ENCODE peak calls at places on chromosomes 16 and 17, in nine cellular contexts. One of them, this sample, is unnamed.

GRCh38 chr16:65414284-65414984 is 292.6 kb upstream of the CDH11 start:
- DNase-seq in SK-N-SH: peak
- DNase-seq in MM.1S: peak
- DNase-seq in OCI-LY7: no peak
- DNase-seq in GM23248: peak
- DNase-seq in GM23338: no peak
- DNase-seq in PC-3: peak
- DNase-seq in HCT116: no peak
- DNase-seq in hepatocyte: peak
- DNase-seq in this sample: no peak

GRCh38 chr17:36661047-36661666 is 59.8 kb downstream of the MRM1 start:
- DNase-seq in GM23338: no peak
- DNase-seq in SK-N-SH: peak
- DNase-seq in OCI-LY7: no peak
- DNase-seq in hepatocyte: no peak
- DNase-seq in MM.1S: no peak
- DNase-seq in GM23248: no peak
- DNase-seq in HCT116: no peak
- DNase-seq in PC-3: no peak
- DNase-seq in this sample: no peak

GRCh38 chr16:11253995-11254912 is 1.8 kb downstream of the SOCS1 start:
- DNase-seq in GM23338: no peak
- DNase-seq in HCT116: no peak
- DNase-seq in SK-N-SH: no peak
- DNase-seq in hepatocyte: no peak
- DNase-seq in OCI-LY7: peak
- DNase-seq in MM.1S: no peak
- DNase-seq in PC-3: no peak
- DNase-seq in GM23248: no peak
- DNase-seq in this sample: no peak

GRCh38 chr17:10875411-10875810 is 37.5 kb upstream of the PIRT start:
- DNase-seq in OCI-LY7: peak
- DNase-seq in GM23248: peak
- DNase-seq in HCT116: no peak
- DNase-seq in MM.1S: peak
- DNase-seq in SK-N-SH: no peak
- DNase-seq in hepatocyte: peak
- DNase-seq in PC-3: peak
- DNase-seq in GM23338: peak
- DNase-seq in this sample: peak

GRCh38 chr16:10950393-10950792 is 6.0 kb downstream of the CLEC16A start:
- DNase-seq in HCT116: no peak
- DNase-seq in PC-3: peak
- DNase-seq in MM.1S: no peak
- DNase-seq in OCI-LY7: no peak
- DNase-seq in hepatocyte: peak
- DNase-seq in GM23338: no peak
- DNase-seq in GM23248: peak
- DNase-seq in SK-N-SH: no peak
- DNase-seq in this sample: no peak

GRCh38 chr16:86042996-86043725 is 144.2 kb downstream of the IRF8 start:
- DNase-seq in GM23338: no peak
- DNase-seq in MM.1S: no peak
- DNase-seq in hepatocyte: no peak
- DNase-seq in GM23248: no peak
- DNase-seq in OCI-LY7: no peak
- DNase-seq in HCT116: no peak
- DNase-seq in PC-3: no peak
- DNase-seq in SK-N-SH: no peak
- DNase-seq in this sample: no peak

GRCh38 chr17:15323147-15323546 is 18.2 kb downstream of the TEKT3 start:
- DNase-seq in hepatocyte: no peak
- DNase-seq in SK-N-SH: no peak
- DNase-seq in GM23338: no peak
- DNase-seq in GM23248: no peak
- DNase-seq in PC-3: no peak
- DNase-seq in OCI-LY7: no peak
- DNase-seq in HCT116: no peak
- DNase-seq in MM.1S: no peak
- DNase-seq in this sample: no peak

GRCh38 chr17:34981538-34982241 is 1.4 kb downstream of the LIG3 start:
- DNase-seq in GM23248: peak
- DNase-seq in GM23338: no peak
- DNase-seq in SK-N-SH: peak
- DNase-seq in hepatocyte: peak
- DNase-seq in MM.1S: no peak
- DNase-seq in HCT116: no peak
- DNase-seq in PC-3: no peak
- DNase-seq in OCI-LY7: no peak
- DNase-seq in this sample: peak

GRCh38 chr16:23999663-24000062 is 163.9 kb downstream of the PRKCB start:
- DNase-seq in SK-N-SH: no peak
- DNase-seq in GM23248: no peak
- DNase-seq in HCT116: no peak
- DNase-seq in MM.1S: no peak
- DNase-seq in GM23338: no peak
- DNase-seq in PC-3: no peak
- DNase-seq in OCI-LY7: no peak
- DNase-seq in hepatocyte: no peak
- DNase-seq in this sample: no peak

GRCh38 chr17:49224198-49224996 is 6.2 kb downstream of the PHOSPHO1 start:
- DNase-seq in MM.1S: peak
- DNase-seq in HCT116: no peak
- DNase-seq in OCI-LY7: peak
- DNase-seq in GM23338: peak
- DNase-seq in SK-N-SH: peak
- DNase-seq in PC-3: no peak
- DNase-seq in GM23248: no peak
- DNase-seq in hepatocyte: peak
- DNase-seq in this sample: peak

GRCh38 chr17:57536789-57537523 is 208.1 kb downstream of the CCDC182 start:
- DNase-seq in hepatocyte: no peak
- DNase-seq in GM23248: no peak
- DNase-seq in SK-N-SH: peak
- DNase-seq in HCT116: no peak
- DNase-seq in OCI-LY7: no peak
- DNase-seq in GM23338: no peak
- DNase-seq in MM.1S: no peak
- DNase-seq in PC-3: no peak
- DNase-seq in this sample: no peak

GRCh38 chr17:50468120-50469004 is at the start of gene CHAD:
- DNase-seq in PC-3: no peak
- DNase-seq in MM.1S: no peak
- DNase-seq in SK-N-SH: peak
- DNase-seq in hepatocyte: no peak
- DNase-seq in GM23248: peak
- DNase-seq in OCI-LY7: no peak
- DNase-seq in GM23338: peak
- DNase-seq in HCT116: no peak
- DNase-seq in this sample: peak

GRCh38 chr17:17774009-17774881 is 62.5 kb downstream of the SREBF1 start:
- DNase-seq in PC-3: peak
- DNase-seq in GM23248: peak
- DNase-seq in SK-N-SH: no peak
- DNase-seq in hepatocyte: peak
- DNase-seq in OCI-LY7: no peak
- DNase-seq in GM23338: peak
- DNase-seq in MM.1S: no peak
- DNase-seq in HCT116: no peak
- DNase-seq in this sample: no peak

DNA sequence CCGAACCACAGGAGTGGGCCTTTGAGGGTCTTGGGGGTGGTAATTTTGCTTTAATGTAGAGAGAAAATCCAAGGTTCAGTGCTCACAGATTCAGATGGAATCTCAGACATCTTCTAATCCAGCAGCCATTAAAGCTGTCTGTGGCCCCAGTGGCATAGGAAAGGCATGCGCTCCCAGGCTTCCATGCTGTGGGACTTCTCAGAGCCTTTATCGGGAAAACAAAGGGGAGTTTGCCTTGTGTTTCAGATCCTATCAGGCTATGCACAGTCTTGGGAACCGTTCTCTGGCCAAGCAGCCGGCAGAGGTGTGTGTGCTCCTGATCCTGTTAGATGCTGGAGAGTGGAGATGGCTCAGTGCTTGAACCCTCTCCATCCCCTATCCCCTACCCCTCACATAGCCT is 7.8 kb downstream of the ADGRG1 start:
- DNase-seq in PC-3: no peak
- DNase-seq in GM23248: no peak
- DNase-seq in hepatocyte: no peak
- DNase-seq in GM23338: no peak
- DNase-seq in HCT116: no peak
- DNase-seq in MM.1S: no peak
- DNase-seq in OCI-LY7: no peak
- DNase-seq in SK-N-SH: no peak
- DNase-seq in this sample: no peak
- H3K27ac ChIP-seq in PC-3: no peak
- H3K27ac ChIP-seq in GM23248: no peak
- H3K27ac ChIP-seq in hepatocyte: peak
- H3K27ac ChIP-seq in GM23338: no peak
- H3K27ac ChIP-seq in HCT116: no peak
- H3K27ac ChIP-seq in MM.1S: no peak
- H3K27ac ChIP-seq in OCI-LY7: no peak
- H3K27ac ChIP-seq in SK-N-SH: no peak
- H3K27ac ChIP-seq in this sample: no peak

DNA sequence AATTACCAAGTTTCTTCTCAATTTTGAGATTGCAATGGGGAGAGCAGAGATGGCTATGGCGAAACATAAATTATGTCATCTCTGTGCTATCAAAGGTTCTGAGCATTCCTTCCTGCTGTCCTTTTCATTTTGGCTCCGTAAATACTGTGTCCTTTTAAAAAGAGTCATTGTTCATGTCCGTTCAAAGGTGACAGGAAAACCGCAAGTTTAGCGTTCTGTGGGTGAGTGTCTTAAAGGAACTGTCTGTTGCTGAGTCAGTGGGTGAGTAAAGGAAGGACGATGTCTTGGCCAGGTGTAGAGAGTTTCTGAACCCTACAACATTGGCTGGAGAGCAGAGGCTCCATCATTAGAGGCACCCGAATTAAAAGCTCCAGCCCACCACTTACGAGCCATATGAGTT is 754.0 kb upstream of the EEF2KMT start:
- DNase-seq in GM23338: no peak
- DNase-seq in HCT116: no peak
- DNase-seq in MM.1S: peak
- DNase-seq in OCI-LY7: no peak
- DNase-seq in hepatocyte: no peak
- DNase-seq in PC-3: peak
- DNase-seq in SK-N-SH: no peak
- DNase-seq in GM23248: no peak
- DNase-seq in this sample: no peak
- TF ChIP-seq EZH2phosphoT487 in GM23338: no peak
- TF ChIP-seq EZH2phosphoT487 in HCT116: no peak
- TF ChIP-seq EZH2phosphoT487 in MM.1S: no peak
- TF ChIP-seq EZH2phosphoT487 in OCI-LY7: no peak
- TF ChIP-seq EZH2phosphoT487 in hepatocyte: no peak
- TF ChIP-seq EZH2phosphoT487 in PC-3: no peak
- TF ChIP-seq EZH2phosphoT487 in SK-N-SH: no peak
- TF ChIP-seq EZH2phosphoT487 in GM23248: no peak
- TF ChIP-seq EZH2phosphoT487 in this sample: no peak

GRCh38 chr16:28110977-28111376 is 47.5 kb upstream of the GSG1L start:
- DNase-seq in hepatocyte: no peak
- DNase-seq in GM23248: no peak
- DNase-seq in PC-3: no peak
- DNase-seq in MM.1S: no peak
- DNase-seq in OCI-LY7: no peak
- DNase-seq in HCT116: no peak
- DNase-seq in GM23338: no peak
- DNase-seq in SK-N-SH: no peak
- DNase-seq in this sample: no peak
- H3K27ac ChIP-seq in hepatocyte: no peak
- H3K27ac ChIP-seq in GM23248: no peak
- H3K27ac ChIP-seq in PC-3: no peak
- H3K27ac ChIP-seq in MM.1S: no peak
- H3K27ac ChIP-seq in OCI-LY7: no peak
- H3K27ac ChIP-seq in HCT116: no peak
- H3K27ac ChIP-seq in GM23338: no peak
- H3K27ac ChIP-seq in SK-N-SH: no peak
- H3K27ac ChIP-seq in this sample: no peak

DNA sequence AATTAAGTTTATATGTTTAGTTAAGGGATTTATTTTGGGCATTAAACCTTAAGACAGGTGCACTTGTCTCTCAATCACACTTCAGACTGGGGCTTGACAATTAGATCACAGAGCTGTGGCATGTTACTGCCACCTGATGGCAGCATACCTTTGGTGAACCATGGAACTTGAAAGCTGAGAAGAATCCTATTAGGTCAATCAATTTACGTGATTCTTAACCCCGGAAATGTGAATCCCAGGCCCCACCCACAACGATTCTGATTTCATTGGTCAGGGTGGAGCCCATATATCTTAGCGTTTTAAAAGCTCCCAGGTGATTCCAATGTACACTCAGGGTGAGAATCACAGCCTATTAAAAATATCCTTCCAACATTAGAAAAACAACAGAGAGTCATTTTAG is 91.0 kb downstream of the GSG1L start:
- DNase-seq in GM23338: peak
- DNase-seq in hepatocyte: peak
- DNase-seq in OCI-LY7: peak
- DNase-seq in GM23248: peak
- DNase-seq in PC-3: peak
- DNase-seq in SK-N-SH: peak
- DNase-seq in MM.1S: peak
- DNase-seq in HCT116: peak
- DNase-seq in this sample: peak
- TF ChIP-seq EZH2phosphoT487 in GM23338: no peak
- TF ChIP-seq EZH2phosphoT487 in hepatocyte: no peak
- TF ChIP-seq EZH2phosphoT487 in OCI-LY7: no peak
- TF ChIP-seq EZH2phosphoT487 in GM23248: no peak
- TF ChIP-seq EZH2phosphoT487 in PC-3: no peak
- TF ChIP-seq EZH2phosphoT487 in SK-N-SH: no peak
- TF ChIP-seq EZH2phosphoT487 in MM.1S: no peak
- TF ChIP-seq EZH2phosphoT487 in HCT116: no peak
- TF ChIP-seq EZH2phosphoT487 in this sample: no peak

DNA sequence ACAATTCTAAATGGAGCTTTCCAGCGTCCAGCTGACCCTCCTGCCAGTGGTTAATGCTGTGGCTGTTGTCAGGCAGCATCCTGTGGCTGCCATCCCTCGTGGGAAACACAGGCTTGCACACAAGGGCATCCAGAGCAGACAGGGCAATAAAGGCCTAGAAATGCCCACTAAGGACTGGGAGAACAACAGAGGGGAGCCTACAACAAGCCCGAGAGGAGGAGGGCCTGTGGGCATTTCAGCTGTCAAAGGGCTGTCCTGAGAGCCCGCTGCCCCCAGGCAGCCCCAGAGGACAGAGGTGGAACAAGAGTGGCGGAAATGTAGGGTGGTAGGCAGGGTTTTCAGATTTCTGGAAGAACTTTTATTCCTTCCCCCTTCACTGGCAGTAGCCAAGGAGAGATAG is 81.1 kb downstream of the TNRC6C start:
- DNase-seq in PC-3: no peak
- DNase-seq in OCI-LY7: no peak
- DNase-seq in GM23248: no peak
- DNase-seq in GM23338: no peak
- DNase-seq in hepatocyte: no peak
- DNase-seq in MM.1S: no peak
- DNase-seq in SK-N-SH: peak
- DNase-seq in HCT116: no peak
- DNase-seq in this sample: no peak
- H3K27ac ChIP-seq in PC-3: no peak
- H3K27ac ChIP-seq in OCI-LY7: no peak
- H3K27ac ChIP-seq in GM23248: no peak
- H3K27ac ChIP-seq in GM23338: no peak
- H3K27ac ChIP-seq in hepatocyte: no peak
- H3K27ac ChIP-seq in MM.1S: no peak
- H3K27ac ChIP-seq in SK-N-SH: peak
- H3K27ac ChIP-seq in HCT116: no peak
- H3K27ac ChIP-seq in this sample: no peak

GRCh38 chr16:2740476-2740875 is 12.0 kb upstream of the SRRM2 start:
- DNase-seq in hepatocyte: no peak
- DNase-seq in GM23338: no peak
- DNase-seq in SK-N-SH: no peak
- DNase-seq in HCT116: no peak
- DNase-seq in GM23248: no peak
- DNase-seq in PC-3: no peak
- DNase-seq in MM.1S: no peak
- DNase-seq in OCI-LY7: no peak
- DNase-seq in this sample: no peak
- TF ChIP-seq EZH2phosphoT487 in hepatocyte: no peak
- TF ChIP-seq EZH2phosphoT487 in GM23338: no peak
- TF ChIP-seq EZH2phosphoT487 in SK-N-SH: no peak
- TF ChIP-seq EZH2phosphoT487 in HCT116: no peak
- TF ChIP-seq EZH2phosphoT487 in GM23248: no peak
- TF ChIP-seq EZH2phosphoT487 in PC-3: no peak
- TF ChIP-seq EZH2phosphoT487 in MM.1S: no peak
- TF ChIP-seq EZH2phosphoT487 in OCI-LY7: no peak
- TF ChIP-seq EZH2phosphoT487 in this sample: no peak

This sample was measured in neural progenitor cell.